ENCODE peak calls at places on chromosomes 6 and 20, in eight cellular contexts. One of them, this sample, is unnamed.

GRCh38 chr20:46915580-46916243 is 21.1 kb downstream of the EYA2 start:
- DNase-seq in lower lobe of right lung: no peak
- DNase-seq in thyroid gland: no peak
- DNase-seq in astrocyte of the spinal cord: no peak
- DNase-seq in small intestine: no peak
- DNase-seq in cardiac fibroblast: no peak
- DNase-seq in HCT116: no peak
- DNase-seq in Jurkat, Clone E6-1: no peak
- DNase-seq in this sample: no peak

GRCh38 chr6:162056745-162057144 is 670.8 kb downstream of the PRKN start:
- DNase-seq in lower lobe of right lung: no peak
- DNase-seq in thyroid gland: peak; percentile 55
- DNase-seq in astrocyte of the spinal cord: peak; percentile 49
- DNase-seq in small intestine: no peak
- DNase-seq in cardiac fibroblast: peak; percentile 36
- DNase-seq in HCT116: no peak
- DNase-seq in Jurkat, Clone E6-1: no peak
- DNase-seq in this sample: no peak

GRCh38 chr6:41626917-41627316 is 11.4 kb upstream of the MDFI start:
- DNase-seq in lower lobe of right lung: peak; percentile 12
- DNase-seq in thyroid gland: no peak
- DNase-seq in astrocyte of the spinal cord: no peak
- DNase-seq in small intestine: no peak
- DNase-seq in cardiac fibroblast: peak; percentile 52
- DNase-seq in HCT116: no peak
- DNase-seq in Jurkat, Clone E6-1: peak; percentile 55
- DNase-seq in this sample: no peak

GRCh38 chr20:44186674-44187053 is 324 bp downstream of the JPH2 start:
- DNase-seq in lower lobe of right lung: no peak
- DNase-seq in thyroid gland: no peak
- DNase-seq in astrocyte of the spinal cord: no peak
- DNase-seq in small intestine: peak; percentile 81
- DNase-seq in cardiac fibroblast: no peak
- DNase-seq in HCT116: no peak
- DNase-seq in Jurkat, Clone E6-1: no peak
- DNase-seq in this sample: no peak

GRCh38 chr6:110662468-110663211 is 152.6 kb downstream of the CDK19 start:
- DNase-seq in lower lobe of right lung: no peak
- DNase-seq in thyroid gland: no peak
- DNase-seq in astrocyte of the spinal cord: no peak
- DNase-seq in small intestine: no peak
- DNase-seq in cardiac fibroblast: no peak
- DNase-seq in HCT116: no peak
- DNase-seq in Jurkat, Clone E6-1: no peak
- DNase-seq in this sample: no peak

GRCh38 chr6:146301760-146302159 is 241.9 kb upstream of the RAB32 start:
- DNase-seq in lower lobe of right lung: no peak
- DNase-seq in thyroid gland: no peak
- DNase-seq in astrocyte of the spinal cord: no peak
- DNase-seq in small intestine: no peak
- DNase-seq in cardiac fibroblast: no peak
- DNase-seq in HCT116: no peak
- DNase-seq in Jurkat, Clone E6-1: no peak
- DNase-seq in this sample: no peak

GRCh38 chr20:59004763-59005522 is 2.1 kb downstream of the CTSZ start:
- DNase-seq in lower lobe of right lung: peak; percentile 87
- DNase-seq in thyroid gland: no peak
- DNase-seq in astrocyte of the spinal cord: no peak
- DNase-seq in small intestine: peak; percentile 94
- DNase-seq in cardiac fibroblast: no peak
- DNase-seq in HCT116: no peak
- DNase-seq in Jurkat, Clone E6-1: peak; percentile 71
- DNase-seq in this sample: peak; percentile 80

GRCh38 chr20:44598413-44599290 is 16.3 kb downstream of the PKIG start:
- DNase-seq in lower lobe of right lung: no peak
- DNase-seq in thyroid gland: no peak
- DNase-seq in astrocyte of the spinal cord: no peak
- DNase-seq in small intestine: no peak
- DNase-seq in cardiac fibroblast: peak; percentile 67
- DNase-seq in HCT116: no peak
- DNase-seq in Jurkat, Clone E6-1: no peak
- DNase-seq in this sample: no peak

GRCh38 chr6:135782517-135782916 is 69.0 kb upstream of the PDE7B start:
- DNase-seq in lower lobe of right lung: no peak
- DNase-seq in thyroid gland: no peak
- DNase-seq in astrocyte of the spinal cord: no peak
- DNase-seq in small intestine: no peak
- DNase-seq in cardiac fibroblast: no peak
- DNase-seq in HCT116: no peak
- DNase-seq in Jurkat, Clone E6-1: no peak
- DNase-seq in this sample: no peak

GRCh38 chr6:163133017-163133416 is 281.5 kb upstream of the QKI start:
- DNase-seq in lower lobe of right lung: no peak
- DNase-seq in thyroid gland: no peak
- DNase-seq in astrocyte of the spinal cord: no peak
- DNase-seq in small intestine: no peak
- DNase-seq in cardiac fibroblast: no peak
- DNase-seq in HCT116: no peak
- DNase-seq in Jurkat, Clone E6-1: no peak
- DNase-seq in this sample: no peak

GRCh38 chr6:15901141-15902115 is 227.5 kb upstream of the MYLIP start:
- DNase-seq in lower lobe of right lung: no peak
- DNase-seq in thyroid gland: peak; percentile 7
- DNase-seq in astrocyte of the spinal cord: no peak
- DNase-seq in small intestine: peak; percentile 78
- DNase-seq in cardiac fibroblast: peak; percentile 37
- DNase-seq in HCT116: no peak
- DNase-seq in Jurkat, Clone E6-1: no peak
- DNase-seq in this sample: peak; percentile 77

GRCh38 chr6:27161946-27162603 is 85.4 kb upstream of the PRSS16 start:
- DNase-seq in lower lobe of right lung: no peak
- DNase-seq in thyroid gland: no peak
- DNase-seq in astrocyte of the spinal cord: peak; percentile 69
- DNase-seq in small intestine: peak; percentile 47
- DNase-seq in cardiac fibroblast: peak; percentile 57
- DNase-seq in HCT116: peak; percentile 62
- DNase-seq in Jurkat, Clone E6-1: no peak
- DNase-seq in this sample: peak; percentile 75

GRCh38 chr20:34824861-34825529 is 456 bp downstream of the NCOA6 start:
- DNase-seq in lower lobe of right lung: peak; percentile 79
- DNase-seq in thyroid gland: peak; percentile 62
- DNase-seq in astrocyte of the spinal cord: peak; percentile 31
- DNase-seq in small intestine: peak; percentile 48
- DNase-seq in cardiac fibroblast: peak; percentile 47
- DNase-seq in HCT116: peak; percentile 2
- DNase-seq in Jurkat, Clone E6-1: peak; percentile 12
- DNase-seq in this sample: peak; percentile 61

GRCh38 chr6:143233563-143234285 is 173.0 kb downstream of the AIG1 start:
- DNase-seq in lower lobe of right lung: no peak
- DNase-seq in thyroid gland: no peak
- DNase-seq in astrocyte of the spinal cord: no peak
- DNase-seq in small intestine: no peak
- DNase-seq in cardiac fibroblast: no peak
- DNase-seq in HCT116: no peak
- DNase-seq in Jurkat, Clone E6-1: no peak
- DNase-seq in this sample: no peak

GRCh38 chr20:24016560-24016959 is 28.0 kb upstream of the GGTLC1 start:
- DNase-seq in lower lobe of right lung: no peak
- DNase-seq in thyroid gland: no peak
- DNase-seq in astrocyte of the spinal cord: no peak
- DNase-seq in small intestine: no peak
- DNase-seq in cardiac fibroblast: no peak
- DNase-seq in HCT116: no peak
- DNase-seq in Jurkat, Clone E6-1: no peak
- DNase-seq in this sample: no peak

GRCh38 chr20:20695250-20695816 is 17.1 kb downstream of the RALGAPA2 start:
- DNase-seq in lower lobe of right lung: no peak
- DNase-seq in thyroid gland: no peak
- DNase-seq in astrocyte of the spinal cord: no peak
- DNase-seq in small intestine: no peak
- DNase-seq in cardiac fibroblast: no peak
- DNase-seq in HCT116: no peak
- DNase-seq in Jurkat, Clone E6-1: no peak
- DNase-seq in this sample: no peak

GRCh38 chr6:35642471-35643161 is 46.1 kb downstream of the FKBP5 start:
- DNase-seq in lower lobe of right lung: no peak
- DNase-seq in thyroid gland: no peak
- DNase-seq in astrocyte of the spinal cord: no peak
- DNase-seq in small intestine: no peak
- DNase-seq in cardiac fibroblast: peak; percentile 38
- DNase-seq in HCT116: no peak
- DNase-seq in Jurkat, Clone E6-1: no peak
- DNase-seq in this sample: no peak

GRCh38 chr20:845967-846893 is 12.7 kb downstream of the FAM110A start:
- DNase-seq in lower lobe of right lung: peak; percentile 56
- DNase-seq in thyroid gland: no peak
- DNase-seq in astrocyte of the spinal cord: no peak
- DNase-seq in small intestine: no peak
- DNase-seq in cardiac fibroblast: no peak
- DNase-seq in HCT116: no peak
- DNase-seq in Jurkat, Clone E6-1: no peak
- DNase-seq in this sample: peak; percentile 13
- H3K4me3 ChIP-seq in lower lobe of right lung: peak overlapping the region; percentile 53
- H3K4me3 ChIP-seq in thyroid gland: no peak overlapping the region
- H3K4me3 ChIP-seq in astrocyte of the spinal cord: no peak overlapping the region
- H3K4me3 ChIP-seq in small intestine: no peak overlapping the region
- H3K4me3 ChIP-seq in cardiac fibroblast: no peak overlapping the region
- H3K4me3 ChIP-seq in HCT116: no peak overlapping the region
- H3K4me3 ChIP-seq in Jurkat, Clone E6-1: peak overlapping the region; percentile 15
- H3K4me3 ChIP-seq in this sample: peak overlapping the region; percentile 93

DNA sequence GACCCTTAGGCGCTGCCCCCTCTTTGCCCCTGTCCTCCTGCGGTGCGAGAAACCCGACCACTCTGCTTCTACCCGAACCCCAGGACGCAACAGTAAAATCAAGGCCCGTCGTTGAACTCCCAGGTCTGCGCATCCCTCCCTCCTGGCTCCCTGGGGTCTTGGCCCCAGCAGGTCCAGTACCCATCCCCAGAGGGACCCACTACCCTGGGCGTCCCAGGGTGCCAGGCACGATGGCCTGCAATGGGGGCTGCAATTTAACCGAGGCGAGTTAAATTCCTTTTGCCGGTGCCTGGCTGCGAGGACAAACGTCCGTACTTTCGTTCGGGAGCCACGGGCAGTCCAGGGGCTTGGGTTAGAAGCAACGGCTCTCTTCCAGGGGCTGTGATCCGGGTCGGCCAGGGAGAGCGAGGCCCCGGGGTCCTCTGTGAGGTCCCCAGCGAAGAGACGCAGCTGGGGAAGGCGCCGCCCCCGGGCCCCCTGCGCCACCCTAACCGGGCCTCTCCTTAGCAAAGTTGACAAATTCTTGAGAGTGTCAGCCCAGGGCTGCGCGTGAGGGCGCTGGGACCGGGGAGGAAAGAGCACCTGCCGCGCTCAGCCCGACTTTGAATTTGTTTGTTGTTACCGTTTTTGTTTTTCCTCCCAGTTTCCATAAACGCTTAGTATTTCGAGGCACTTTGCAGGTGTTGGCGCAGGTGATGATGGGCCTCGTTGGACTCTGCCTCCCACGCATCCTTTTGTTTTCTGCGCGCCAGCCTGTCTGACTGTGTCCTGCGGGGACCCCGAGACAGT is 6.1 kb downstream of the OLIG3 start:
- DNase-seq in lower lobe of right lung: no peak
- DNase-seq in thyroid gland: no peak
- DNase-seq in astrocyte of the spinal cord: no peak
- DNase-seq in small intestine: no peak
- DNase-seq in cardiac fibroblast: no peak
- DNase-seq in HCT116: no peak
- DNase-seq in Jurkat, Clone E6-1: no peak
- DNase-seq in this sample: peak; percentile 46
- H3K4me3 ChIP-seq in lower lobe of right lung: peak overlapping the region; percentile 31
- H3K4me3 ChIP-seq in thyroid gland: no peak overlapping the region
- H3K4me3 ChIP-seq in astrocyte of the spinal cord: no peak overlapping the region
- H3K4me3 ChIP-seq in small intestine: no peak overlapping the region
- H3K4me3 ChIP-seq in cardiac fibroblast: no peak overlapping the region
- H3K4me3 ChIP-seq in HCT116: no peak overlapping the region
- H3K4me3 ChIP-seq in Jurkat, Clone E6-1: no peak overlapping the region
- H3K4me3 ChIP-seq in this sample: no peak overlapping the region

GRCh38 chr6:31441368-31442267 is 38.2 kb downstream of the MICA start:
- DNase-seq in lower lobe of right lung: peak; percentile 93
- DNase-seq in thyroid gland: peak; percentile 85
- DNase-seq in astrocyte of the spinal cord: peak; percentile 40
- DNase-seq in small intestine: peak; percentile 76
- DNase-seq in cardiac fibroblast: peak; percentile 67
- DNase-seq in HCT116: no peak
- DNase-seq in Jurkat, Clone E6-1: peak; percentile 21
- DNase-seq in this sample: peak; percentile 78
- H3K4me3 ChIP-seq in lower lobe of right lung: no peak overlapping the region
- H3K4me3 ChIP-seq in thyroid gland: no peak overlapping the region
- H3K4me3 ChIP-seq in astrocyte of the spinal cord: no peak overlapping the region
- H3K4me3 ChIP-seq in small intestine: no peak overlapping the region
- H3K4me3 ChIP-seq in cardiac fibroblast: no peak overlapping the region
- H3K4me3 ChIP-seq in HCT116: no peak overlapping the region
- H3K4me3 ChIP-seq in Jurkat, Clone E6-1: no peak overlapping the region
- H3K4me3 ChIP-seq in this sample: no peak overlapping the region

GRCh38 chr20:17664025-17664638 is 17.9 kb downstream of the RRBP1 start:
- DNase-seq in lower lobe of right lung: no peak
- DNase-seq in thyroid gland: no peak
- DNase-seq in astrocyte of the spinal cord: peak; percentile 33
- DNase-seq in small intestine: no peak
- DNase-seq in cardiac fibroblast: no peak
- DNase-seq in HCT116: no peak
- DNase-seq in Jurkat, Clone E6-1: no peak
- DNase-seq in this sample: no peak

GRCh38 chr20:17661121-17661744 is 20.8 kb downstream of the RRBP1 start:
- DNase-seq in lower lobe of right lung: no peak
- DNase-seq in thyroid gland: no peak
- DNase-seq in astrocyte of the spinal cord: no peak
- DNase-seq in small intestine: peak; percentile 84
- DNase-seq in cardiac fibroblast: peak; percentile 83
- DNase-seq in HCT116: no peak
- DNase-seq in Jurkat, Clone E6-1: no peak
- DNase-seq in this sample: no peak

GRCh38 chr20:17663040-17663399 is 19.0 kb downstream of the RRBP1 start:
- DNase-seq in lower lobe of right lung: no peak
- DNase-seq in thyroid gland: no peak
- DNase-seq in astrocyte of the spinal cord: no peak
- DNase-seq in small intestine: no peak
- DNase-seq in cardiac fibroblast: no peak
- DNase-seq in HCT116: no peak
- DNase-seq in Jurkat, Clone E6-1: no peak
- DNase-seq in this sample: no peak

GRCh38 chr20:17662333-17663039 is 19.6 kb downstream of the RRBP1 start:
- DNase-seq in lower lobe of right lung: no peak
- DNase-seq in thyroid gland: no peak
- DNase-seq in astrocyte of the spinal cord: peak; percentile 58
- DNase-seq in small intestine: no peak
- DNase-seq in cardiac fibroblast: peak; percentile 91
- DNase-seq in HCT116: no peak
- DNase-seq in Jurkat, Clone E6-1: no peak
- DNase-seq in this sample: no peak

DNA sequence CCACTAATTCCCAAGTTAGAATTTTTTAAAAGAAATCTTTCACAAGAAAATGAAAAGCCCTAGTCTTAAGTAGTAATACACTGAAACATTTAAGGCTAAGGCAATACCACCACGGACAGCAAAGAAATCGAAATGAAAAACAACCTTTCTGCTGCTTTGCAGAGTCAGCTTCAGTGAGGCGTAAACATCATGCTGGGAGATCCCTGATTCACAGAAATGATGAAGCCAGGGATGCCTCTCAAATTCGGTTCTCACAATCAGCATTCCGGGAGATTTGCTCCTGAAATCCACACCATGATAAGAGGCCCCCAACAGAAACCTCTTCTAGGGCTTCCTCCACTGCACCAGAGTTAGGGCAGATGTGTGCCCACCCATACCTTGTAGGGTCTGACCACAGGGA is 18.6 kb downstream of the RRBP1 start:
- DNase-seq in lower lobe of right lung: no peak
- DNase-seq in thyroid gland: no peak
- DNase-seq in astrocyte of the spinal cord: peak; percentile 68
- DNase-seq in small intestine: no peak
- DNase-seq in cardiac fibroblast: no peak
- DNase-seq in HCT116: no peak
- DNase-seq in Jurkat, Clone E6-1: no peak
- DNase-seq in this sample: no peak
- H3K4me3 ChIP-seq in lower lobe of right lung: no peak overlapping the region
- H3K4me3 ChIP-seq in thyroid gland: no peak overlapping the region
- H3K4me3 ChIP-seq in astrocyte of the spinal cord: no peak overlapping the region
- H3K4me3 ChIP-seq in small intestine: no peak overlapping the region
- H3K4me3 ChIP-seq in cardiac fibroblast: no peak overlapping the region
- H3K4me3 ChIP-seq in HCT116: no peak overlapping the region
- H3K4me3 ChIP-seq in Jurkat, Clone E6-1: no peak overlapping the region
- H3K4me3 ChIP-seq in this sample: no peak overlapping the region

This sample was measured in CD4-positive, CD25-positive, alpha-beta regulatory T cell.